ENCODE peak calls at places on chromosomes 5 and 9, in six cellular contexts. One of them, this sample, is unnamed.

GRCh38 chr5:163789870-163790269 is 284.5 kb downstream of the MAT2B start:
- DNase-seq in thyroid gland: no peak
- DNase-seq in H1: no peak
- DNase-seq in psoas muscle: no peak
- DNase-seq in cardiac muscle cell: no peak
- DNase-seq in IMR-90: peak; percentile 66
- DNase-seq in this sample: no peak

GRCh38 chr9:120393386-120394057 is 186.4 kb downstream of the CDK5RAP2 start:
- DNase-seq in cardiac muscle cell: peak; percentile 64
- DNase-seq in psoas muscle: no peak
- DNase-seq in H1: no peak
- DNase-seq in thyroid gland: no peak
- DNase-seq in IMR-90: peak; percentile 49
- DNase-seq in this sample: no peak

GRCh38 chr5:143433680-143434079 is 30.2 kb upstream of the NR3C1 start:
- DNase-seq in H1: no peak
- DNase-seq in cardiac muscle cell: no peak
- DNase-seq in psoas muscle: no peak
- DNase-seq in thyroid gland: no peak
- DNase-seq in IMR-90: no peak
- DNase-seq in this sample: no peak

GRCh38 chr9:110828148-110828730 is 159.6 kb downstream of the MUSK start:
- DNase-seq in H1: no peak
- DNase-seq in cardiac muscle cell: peak; percentile 78
- DNase-seq in IMR-90: peak; percentile 75
- DNase-seq in thyroid gland: no peak
- DNase-seq in psoas muscle: peak; percentile 23
- DNase-seq in this sample: no peak

GRCh38 chr5:157549954-157550549 is 25.5 kb downstream of the ADAM19 start:
- DNase-seq in psoas muscle: no peak
- DNase-seq in H1: no peak
- DNase-seq in cardiac muscle cell: no peak
- DNase-seq in thyroid gland: no peak
- DNase-seq in IMR-90: peak; percentile 40
- DNase-seq in this sample: no peak

GRCh38 chr9:6014668-6015270 is 655 bp downstream of the RANBP6 start:
- DNase-seq in H1: no peak
- DNase-seq in cardiac muscle cell: peak; percentile 60
- DNase-seq in IMR-90: peak; percentile 84
- DNase-seq in thyroid gland: no peak
- DNase-seq in psoas muscle: no peak
- DNase-seq in this sample: no peak

GRCh38 chr5:143893638-143894037 is 81.7 kb downstream of the HMHB1 start:
- DNase-seq in H1: no peak
- DNase-seq in IMR-90: no peak
- DNase-seq in psoas muscle: no peak
- DNase-seq in cardiac muscle cell: no peak
- DNase-seq in thyroid gland: peak; percentile 83
- DNase-seq in this sample: no peak

GRCh38 chr5:2763533-2763794 is 12.0 kb upstream of the IRX2 start:
- DNase-seq in psoas muscle: no peak
- DNase-seq in thyroid gland: no peak
- DNase-seq in IMR-90: no peak
- DNase-seq in H1: no peak
- DNase-seq in cardiac muscle cell: no peak
- DNase-seq in this sample: no peak

GRCh38 chr9:109923371-109923770 is 143.4 kb downstream of the PALM2AKAP2 start:
- DNase-seq in cardiac muscle cell: peak; percentile 24
- DNase-seq in psoas muscle: no peak
- DNase-seq in thyroid gland: no peak
- DNase-seq in IMR-90: no peak
- DNase-seq in H1: no peak
- DNase-seq in this sample: no peak

GRCh38 chr9:98551511-98552286 is 157.0 kb downstream of the GABBR2 start:
- DNase-seq in IMR-90: peak; percentile 97
- DNase-seq in thyroid gland: no peak
- DNase-seq in psoas muscle: no peak
- DNase-seq in cardiac muscle cell: peak; percentile 21
- DNase-seq in H1: no peak
- DNase-seq in this sample: peak; percentile 5

GRCh38 chr9:126151031-126151670 is 175.5 kb upstream of the MVB12B start:
- DNase-seq in thyroid gland: no peak
- DNase-seq in psoas muscle: no peak
- DNase-seq in IMR-90: no peak
- DNase-seq in H1: peak; percentile 29
- DNase-seq in cardiac muscle cell: peak; percentile 6
- DNase-seq in this sample: no peak

GRCh38 chr9:70362952-70363351 is 51.5 kb downstream of the KLF9 start:
- DNase-seq in psoas muscle: no peak
- DNase-seq in cardiac muscle cell: peak; percentile 48
- DNase-seq in thyroid gland: no peak
- DNase-seq in H1: no peak
- DNase-seq in IMR-90: peak; percentile 32
- DNase-seq in this sample: no peak

GRCh38 chr5:172410839-172411238 is 43.5 kb downstream of the SH3PXD2B start:
- DNase-seq in psoas muscle: no peak
- DNase-seq in H1: no peak
- DNase-seq in IMR-90: peak; percentile 52
- DNase-seq in cardiac muscle cell: peak; percentile 34
- DNase-seq in thyroid gland: no peak
- DNase-seq in this sample: no peak

GRCh38 chr5:92927291-92927778 is 653.7 kb downstream of the NR2F1-AS1 start:
- DNase-seq in IMR-90: no peak
- DNase-seq in cardiac muscle cell: no peak
- DNase-seq in psoas muscle: no peak
- DNase-seq in H1: no peak
- DNase-seq in thyroid gland: no peak
- DNase-seq in this sample: no peak

DNA sequence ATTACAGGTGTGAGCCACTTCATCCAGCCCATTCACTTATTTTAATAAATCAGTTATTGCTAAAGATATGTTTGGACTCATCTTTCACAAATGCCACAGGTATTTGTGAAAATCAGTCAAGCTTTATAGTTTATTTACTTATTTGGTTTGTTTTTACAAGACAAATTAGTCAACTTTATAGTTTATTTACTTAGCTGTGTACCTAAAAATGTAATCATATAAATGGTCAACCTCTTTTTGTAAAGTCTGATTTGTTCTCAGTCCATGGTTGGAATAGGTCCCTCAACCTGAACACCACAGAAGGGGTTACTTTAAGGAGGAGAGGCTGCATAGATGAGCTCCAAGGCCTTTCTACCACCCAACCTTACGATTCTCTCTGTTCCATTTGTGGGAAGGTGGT is 80.2 kb downstream of the GNAQ start:
- DNase-seq in IMR-90: no peak
- DNase-seq in psoas muscle: no peak
- DNase-seq in H1: no peak
- DNase-seq in cardiac muscle cell: no peak
- DNase-seq in thyroid gland: no peak
- DNase-seq in this sample: no peak
- H3K4me1 ChIP-seq in IMR-90: peaks cover 18% of the 10 kb centered on the region
- H3K4me1 ChIP-seq in psoas muscle: peaks cover 55% of the 10 kb centered on the region
- H3K4me1 ChIP-seq in H1: peaks cover 6% of the 10 kb centered on the region
- H3K4me1 ChIP-seq in cardiac muscle cell: peaks cover 20% of the 10 kb centered on the region
- H3K4me1 ChIP-seq in thyroid gland: peaks cover 28% of the 10 kb centered on the region
- H3K4me1 ChIP-seq in this sample: no peaks in the 10 kb centered on the region

DNA sequence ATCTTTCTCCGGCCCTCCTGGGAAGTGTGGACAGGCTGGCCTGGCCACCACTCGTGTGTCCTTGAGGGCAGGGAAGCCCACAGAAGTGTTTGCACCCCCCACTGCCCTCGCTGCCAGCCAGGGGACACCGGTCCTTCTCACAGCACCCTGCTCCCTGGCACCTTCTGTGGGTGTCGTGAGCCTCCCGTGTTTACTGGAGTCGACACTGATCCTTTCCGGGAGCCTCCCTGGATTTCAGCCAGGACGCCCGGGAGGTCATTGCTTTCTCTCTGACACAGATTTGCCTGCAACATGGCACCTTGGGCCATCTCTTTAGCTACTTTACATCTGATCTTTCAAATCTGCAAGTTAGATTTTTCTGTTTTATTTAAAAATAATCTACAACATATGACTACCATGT is 120.4 kb upstream of the CACNA1B start:
- DNase-seq in thyroid gland: no peak
- DNase-seq in IMR-90: no peak
- DNase-seq in psoas muscle: peak; percentile 68
- DNase-seq in H1: no peak
- DNase-seq in cardiac muscle cell: no peak
- DNase-seq in this sample: no peak
- H3K36me3 ChIP-seq in thyroid gland: peaks cover 21% of the 10 kb centered on the region
- H3K36me3 ChIP-seq in IMR-90: peaks cover 54% of the 10 kb centered on the region
- H3K36me3 ChIP-seq in psoas muscle: peaks cover 4% of the 10 kb centered on the region
- H3K36me3 ChIP-seq in H1: peaks cover 39% of the 10 kb centered on the region
- H3K36me3 ChIP-seq in cardiac muscle cell: peaks cover 33% of the 10 kb centered on the region
- H3K36me3 ChIP-seq in this sample: peaks cover 78% of the 10 kb centered on the region

GRCh38 chr9:111917980-111918379 is 21.4 kb downstream of the UGCG start:
- DNase-seq in IMR-90: no peak
- DNase-seq in psoas muscle: no peak
- DNase-seq in cardiac muscle cell: no peak
- DNase-seq in H1: no peak
- DNase-seq in thyroid gland: no peak
- DNase-seq in this sample: no peak
- H3K4me1 ChIP-seq in IMR-90: peaks cover 17% of the 10 kb centered on the region
- H3K4me1 ChIP-seq in psoas muscle: peaks cover 17% of the 10 kb centered on the region
- H3K4me1 ChIP-seq in cardiac muscle cell: no peaks in the 10 kb centered on the region
- H3K4me1 ChIP-seq in H1: no peaks in the 10 kb centered on the region
- H3K4me1 ChIP-seq in thyroid gland: no peaks in the 10 kb centered on the region
- H3K4me1 ChIP-seq in this sample: no peaks in the 10 kb centered on the region

GRCh38 chr9:34037626-34038025 is 11.1 kb downstream of the UBAP2 start:
- DNase-seq in H1: no peak
- DNase-seq in cardiac muscle cell: no peak
- DNase-seq in psoas muscle: no peak
- DNase-seq in thyroid gland: no peak
- DNase-seq in IMR-90: no peak
- DNase-seq in this sample: no peak
- H3K36me3 ChIP-seq in H1: peaks cover 11% of the 10 kb centered on the region
- H3K36me3 ChIP-seq in cardiac muscle cell: no peaks in the 10 kb centered on the region
- H3K36me3 ChIP-seq in psoas muscle: no peaks in the 10 kb centered on the region
- H3K36me3 ChIP-seq in thyroid gland: no peaks in the 10 kb centered on the region
- H3K36me3 ChIP-seq in IMR-90: no peaks in the 10 kb centered on the region
- H3K36me3 ChIP-seq in this sample: peaks cover 44% of the 10 kb centered on the region

DNA sequence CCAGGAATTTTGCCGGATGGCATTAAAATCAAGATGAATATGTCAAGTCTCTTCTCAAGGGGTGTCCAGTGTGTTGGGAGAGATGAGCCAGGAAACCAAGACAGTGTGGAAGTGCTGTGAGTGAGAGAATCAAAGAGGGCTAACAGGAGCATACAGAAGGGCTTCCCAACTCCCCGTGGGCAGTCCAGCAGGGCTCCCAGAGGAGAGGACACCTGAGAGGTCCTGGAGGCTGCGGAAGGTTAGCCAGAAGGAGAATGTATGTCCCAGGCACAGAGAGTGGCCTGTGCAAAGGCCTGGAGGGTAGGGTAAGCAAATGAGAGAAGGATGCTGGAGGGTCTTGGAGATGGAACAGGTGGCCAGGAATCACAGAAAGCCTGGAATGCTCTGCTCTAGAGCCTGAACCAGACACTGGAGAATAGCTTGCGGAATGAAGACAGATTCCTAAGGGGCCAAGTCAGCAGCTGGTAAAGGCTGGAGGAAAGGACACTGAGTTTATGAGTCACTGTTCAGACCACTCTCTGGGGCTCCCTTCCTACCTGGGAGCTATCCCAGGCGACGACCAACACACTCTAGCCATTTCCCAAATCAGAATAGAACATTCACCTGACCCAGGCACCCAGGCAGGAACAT is 59.4 kb downstream of the SLC22A5 start:
- DNase-seq in psoas muscle: no peak
- DNase-seq in cardiac muscle cell: peak; percentile 63
- DNase-seq in thyroid gland: no peak
- DNase-seq in H1: peak; percentile 14
- DNase-seq in IMR-90: peak; percentile 87
- DNase-seq in this sample: no peak
- H3K4me1 ChIP-seq in psoas muscle: peaks cover 77% of the 10 kb centered on the region
- H3K4me1 ChIP-seq in cardiac muscle cell: peaks cover 12% of the 10 kb centered on the region
- H3K4me1 ChIP-seq in thyroid gland: peaks cover 31% of the 10 kb centered on the region
- H3K4me1 ChIP-seq in H1: no peaks in the 10 kb centered on the region
- H3K4me1 ChIP-seq in IMR-90: peaks cover 40% of the 10 kb centered on the region
- H3K4me1 ChIP-seq in this sample: no peaks in the 10 kb centered on the region

GRCh38 chr5:1058988-1059883 is 50.6 kb downstream of the NKD2 start:
- DNase-seq in IMR-90: no peak
- DNase-seq in psoas muscle: peak; percentile 10
- DNase-seq in H1: no peak
- DNase-seq in thyroid gland: no peak
- DNase-seq in cardiac muscle cell: no peak
- DNase-seq in this sample: no peak
- H3K36me3 ChIP-seq in IMR-90: peaks cover 19% of the 10 kb centered on the region
- H3K36me3 ChIP-seq in psoas muscle: no peaks in the 10 kb centered on the region
- H3K36me3 ChIP-seq in H1: peaks cover 39% of the 10 kb centered on the region
- H3K36me3 ChIP-seq in thyroid gland: peaks cover 55% of the 10 kb centered on the region
- H3K36me3 ChIP-seq in cardiac muscle cell: no peaks in the 10 kb centered on the region
- H3K36me3 ChIP-seq in this sample: peaks cover 52% of the 10 kb centered on the region

DNA sequence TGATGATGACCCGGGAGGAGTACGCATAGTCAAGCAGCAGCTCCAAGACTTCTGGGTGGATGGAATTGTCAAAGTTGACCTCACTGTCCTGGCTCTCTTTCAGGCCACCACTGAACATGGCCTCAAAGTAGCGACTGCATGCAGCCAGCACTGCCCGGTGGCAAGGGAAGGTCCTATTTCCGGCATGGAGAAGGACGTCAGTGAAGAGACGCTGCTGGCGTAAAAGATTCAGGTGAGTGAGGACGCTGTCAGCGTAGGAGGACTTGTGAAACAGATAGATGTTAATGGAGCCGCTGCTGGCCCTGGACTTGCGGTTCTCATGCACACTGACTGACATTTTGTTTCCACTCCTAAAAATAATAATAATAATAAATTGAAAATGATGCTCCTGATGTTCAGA is 4.4 kb downstream of the ENC1 start:
- DNase-seq in psoas muscle: no peak
- DNase-seq in H1: no peak
- DNase-seq in thyroid gland: no peak
- DNase-seq in cardiac muscle cell: no peak
- DNase-seq in IMR-90: no peak
- DNase-seq in this sample: no peak
- H3K4me1 ChIP-seq in psoas muscle: peaks cover 23% of the 10 kb centered on the region
- H3K4me1 ChIP-seq in H1: peaks cover 10% of the 10 kb centered on the region
- H3K4me1 ChIP-seq in thyroid gland: peaks cover 2% of the 10 kb centered on the region
- H3K4me1 ChIP-seq in cardiac muscle cell: peaks cover 12% of the 10 kb centered on the region
- H3K4me1 ChIP-seq in IMR-90: peaks cover 28% of the 10 kb centered on the region
- H3K4me1 ChIP-seq in this sample: no peaks in the 10 kb centered on the region